ENCODE peak calls at places on chromosome 19, in ten cellular contexts. Q is HCT116, D is heart right ventricle, L is mucosa of descending colon, V is fibroblast of lung, U is endothelial cell of umbilical vein, G is stomach, Z is A673, Y is heart left ventricle, K is left ventricle myocardium inferior. T is an unnamed sample.

GRCh38 chr19:12873891-12874745 is 7.1 kb downstream of the DNASE2 start:
- DNase-seq in G (no peak), U (no peak), D (no peak), K (no peak), Z (no peak), L (no peak), Y (no peak), Q (no peak), V (no peak), T (no peak)

GRCh38 chr19:28009696-28010095 is 1203.3 kb downstream of the UQCRFS1 start:
- DNase-seq in K (no peak), Z (no peak), Y (no peak), U (no peak), V (no peak), L (no peak), G (no peak), Q (no peak), D (no peak), T (no peak)

GRCh38 chr19:38421856-38422255 is 4.2 kb downstream of the RASGRP4 start:
- DNase-seq in Z (no peak), Y (no peak), G (no peak), U (no peak), L (no peak), Q (no peak), V (no peak), D (no peak), K (no peak), T (no peak)

GRCh38 chr19:13983213-13983889 is 22.8 kb downstream of the RFX1 start:
- DNase-seq in U (no peak), D (no peak), Y (no peak), Z (no peak), K (no peak), G (no peak), V (no peak), Q (no peak), L (no peak), T (no peak)

GRCh38 chr19:58294743-58295374 is 10.3 kb upstream of the ERVK3-1 start:
- DNase-seq in Y (no peak), V (no peak), K (no peak), Z (no peak), D (no peak), U (no peak), G (no peak), Q (no peak), L (no peak), T (no peak)

GRCh38 chr19:290539-291521 is at the start of gene PLPP2:
- DNase-seq in K (no peak), Y (no peak), Z (no peak), U (no peak), Q (no peak), D (no peak), L (peak; percentile 83), G (peak; percentile 93), V (peak; percentile 23), T (no peak)

GRCh38 chr19:41934849-41935374 is 6.7 kb upstream of the ERFL start:
- DNase-seq in G (peak; percentile 77), Q (peak; percentile 43), Y (peak; percentile 70), Z (peak; percentile 79), D (peak; percentile 76), U (peak; percentile 45), V (peak; percentile 42), K (peak; percentile 56), L (peak; percentile 84), T (peak; percentile 67)

GRCh38 chr19:4096049-4096892 is 27.7 kb downstream of the MAP2K2 start:
- DNase-seq in V (no peak), U (no peak), Y (no peak), Q (no peak), K (no peak), L (peak; percentile 93), D (no peak), G (peak; percentile 67), Z (no peak), T (no peak)

GRCh38 chr19:38049105-38049649 is 142.2 kb downstream of the SIPA1L3 start:
- DNase-seq in K (no peak), Y (no peak), Q (no peak), V (no peak), D (no peak), L (no peak), Z (no peak), G (peak; percentile 29), U (no peak), T (peak; percentile 83)

GRCh38 chr19:9836021-9836420 is 903 bp downstream of the PIN1 start:
- DNase-seq in U (no peak), D (no peak), K (no peak), Q (no peak), L (no peak), V (peak; percentile 39), Z (peak; percentile 60), G (no peak), Y (no peak), T (peak; percentile 64)

GRCh38 chr19:46745030-46745429 is 827 bp upstream of the FKRP start:
- DNase-seq in Z (no peak), Q (no peak), K (no peak), U (no peak), Y (no peak), D (no peak), L (no peak), V (no peak), G (no peak), T (no peak)

GRCh38 chr19:23999821-24000610 is 85.3 kb downstream of the ZNF726 start:
- DNase-seq in U (no peak), G (no peak), L (no peak), V (no peak), D (no peak), Z (no peak), Q (no peak), Y (no peak), K (no peak), T (no peak)

GRCh38 chr19:14114854-14115253 is 2.7 kb downstream of the PRKACA start:
- DNase-seq in G (peak; percentile 60), L (peak; percentile 75), Y (peak; percentile 72), Z (no peak), K (peak; percentile 67), U (no peak), Q (no peak), V (no peak), D (peak; percentile 51), T (peak; percentile 59)

GRCh38 chr19:49660338-49660961 is 5.2 kb downstream of the IRF3 start:
- DNase-seq in Z (no peak), D (no peak), U (no peak), Q (no peak), L (no peak), V (no peak), K (no peak), Y (no peak), G (no peak), T (no peak)

GRCh38 chr19:45526143-45526542 is 18.9 kb downstream of the VASP start:
- DNase-seq in Y (peak; percentile 76), D (peak; percentile 73), Z (peak; percentile 91), L (peak; percentile 74), G (peak; percentile 70), K (peak; percentile 61), Q (no peak), U (peak; percentile 57), V (peak; percentile 58), T (peak; percentile 21)

GRCh38 chr19:33274663-33275558 is 27.4 kb downstream of the CEBPA start:
- DNase-seq in Q (no peak), U (no peak), D (no peak), V (no peak), Z (no peak), L (no peak), G (no peak), K (no peak), Y (no peak), T (no peak)

GRCh38 chr19:33275559-33275932 is 26.8 kb downstream of the CEBPA start:
- DNase-seq in Y (no peak), G (no peak), K (no peak), U (no peak), D (no peak), V (no peak), Z (no peak), L (no peak), Q (no peak), T (no peak)

GRCh38 chr19:33275933-33276619 is 26.3 kb downstream of the CEBPA start:
- DNase-seq in L (no peak), Q (no peak), K (no peak), G (peak; percentile 45), V (no peak), U (no peak), Y (no peak), Z (no peak), D (no peak), T (no peak)

GRCh38 chr19:33273065-33273736 is 29.1 kb downstream of the CEBPA start:
- DNase-seq in Z (no peak), K (no peak), D (no peak), G (no peak), L (no peak), Q (no peak), V (no peak), Y (no peak), U (no peak), T (peak; percentile 82)

GRCh38 chr19:33273881-33274662 is 28.3 kb downstream of the CEBPA start:
- DNase-seq in Y (no peak), V (peak; percentile 71), Q (peak; percentile 24), G (peak; percentile 73), D (peak; percentile 40), U (peak; percentile 2), Z (peak; percentile 70), L (peak; percentile 81), K (no peak), T (peak; percentile 85)
- H3K4me3 ChIP-seq in Y (no peak overlapping the region), V (no peak overlapping the region), Q (no peak overlapping the region), G (no peak overlapping the region), D (no peak overlapping the region), U (no peak overlapping the region), Z (no peak overlapping the region), L (no peak overlapping the region), K (no peak overlapping the region), T (peak overlapping the region; percentile 17)

GRCh38 chr19:44111910-44112463 is 1.2 kb upstream of the ZNF225 start:
- DNase-seq in D (no peak), Y (no peak), G (no peak), U (peak; percentile 65), Q (no peak), L (no peak), V (peak; percentile 92), K (no peak), Z (peak; percentile 91), T (peak; percentile 20)
- H3K4me3 ChIP-seq in D (peak overlapping the region; percentile 56), Y (peak overlapping the region; percentile 64), G (peak overlapping the region; percentile 81), U (peak overlapping the region; percentile 84), Q (peak overlapping the region; percentile 87), L (no peak overlapping the region), V (peak overlapping the region; percentile 97), K (peak overlapping the region; percentile 88), Z (peak overlapping the region; percentile 61), T (peak overlapping the region; percentile 89)

DNA sequence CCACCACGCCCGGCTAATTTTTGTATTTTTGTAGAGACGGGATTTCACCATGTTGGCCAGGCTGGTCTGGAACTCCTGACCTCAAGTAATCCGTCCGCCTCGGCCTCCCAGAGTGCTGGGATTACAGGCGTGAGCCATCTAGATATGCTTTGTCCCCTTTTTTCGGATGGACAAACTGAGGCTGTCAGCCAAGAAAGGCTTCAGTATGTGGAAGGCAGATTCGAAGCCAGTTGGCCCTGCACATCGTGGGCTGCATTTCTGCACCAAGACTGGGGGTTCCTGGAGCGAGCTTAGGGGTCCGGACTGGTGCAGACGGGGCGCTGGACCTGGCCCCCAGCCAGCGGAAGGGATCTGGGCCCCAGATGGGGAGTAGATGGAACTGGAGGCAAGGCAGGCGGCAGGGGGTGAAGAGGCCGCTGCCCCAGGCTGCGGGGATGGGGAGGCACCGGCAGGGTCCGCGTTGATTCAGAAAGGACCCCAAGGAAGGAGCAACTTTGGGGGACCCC is 9.7 kb upstream of the JUND start:
- DNase-seq in Y (no peak), D (no peak), U (no peak), K (peak; percentile 23), Z (no peak), Q (no peak), G (no peak), L (peak; percentile 65), V (no peak), T (no peak)
- H3K4me3 ChIP-seq in Y (peak overlapping the region; percentile 91), D (peak overlapping the region; percentile 89), U (peak overlapping the region; percentile 56), K (peak overlapping the region; percentile 74), Z (peak overlapping the region; percentile 64), Q (peak overlapping the region; percentile 49), G (peak overlapping the region; percentile 58), L (no peak overlapping the region), V (no peak overlapping the region), T (no peak overlapping the region)

GRCh38 chr19:1401889-1402217 is 511 bp upstream of the GAMT start:
- DNase-seq in L (no peak), Z (no peak), U (no peak), V (no peak), D (no peak), Q (no peak), Y (no peak), G (no peak), K (no peak), T (no peak)
- H3K4me3 ChIP-seq in L (no peak overlapping the region), Z (peak overlapping the region; percentile 80), U (peak overlapping the region; percentile 70), V (no peak overlapping the region), D (peak overlapping the region; percentile 81), Q (peak overlapping the region; percentile 36), Y (peak overlapping the region; percentile 72), G (peak overlapping the region; percentile 61), K (peak overlapping the region; percentile 80), T (no peak overlapping the region)